ENCODE peak calls at places on chromosome 9, in six cellular contexts. V, I, X, R, P and H are unnamed samples.

GRCh38 chr9:137318976-137319375 is 16.9 kb upstream of the NRARP start:
- DNase-seq in V (no peak), I (no peak), X (no peak), R (no peak), P (no peak), H (no peak)

GRCh38 chr9:121225240-121225639 is 23.6 kb upstream of the RAB14 start:
- DNase-seq in V (no peak), I (no peak), X (no peak), R (no peak), P (no peak), H (no peak)

GRCh38 chr9:132074736-132075135 is 4.9 kb downstream of the MED27 start:
- DNase-seq in V (no peak), I (no peak), X (peak), R (no peak), P (no peak), H (no peak)

GRCh38 chr9:106619211-106619610 is 243.8 kb upstream of the ZNF462 start:
- DNase-seq in V (no peak), I (no peak), X (peak), R (no peak), P (no peak), H (no peak)

GRCh38 chr9:121557581-121558422 is 58.2 kb upstream of the GGTA1 start:
- DNase-seq in V (no peak), I (peak), X (peak), R (peak), P (no peak), H (peak)

GRCh38 chr9:105157178-105157583 is 87.3 kb upstream of the SLC44A1 start:
- DNase-seq in V (peak), I (peak), X (peak), R (peak), P (no peak), H (peak)

GRCh38 chr9:119005162-119005561 is 364.1 kb downstream of the BRINP1 start:
- DNase-seq in V (no peak), I (peak), X (peak), R (no peak), P (no peak), H (peak)

GRCh38 chr9:14362175-14362574 is 48.2 kb upstream of the NFIB start:
- DNase-seq in V (no peak), I (no peak), X (peak), R (no peak), P (no peak), H (no peak)

GRCh38 chr9:18359335-18359734 is 114.6 kb upstream of the ADAMTSL1 start:
- DNase-seq in V (no peak), I (no peak), X (peak), R (no peak), P (no peak), H (no peak)

GRCh38 chr9:34454571-34455065 is 3.8 kb downstream of the FAM219A start:
- DNase-seq in V (peak), I (no peak), X (peak), R (no peak), P (no peak), H (peak)

GRCh38 chr9:133677126-133678010 is 41.2 kb downstream of the DBH start:
- DNase-seq in V (no peak), I (no peak), X (no peak), R (no peak), P (peak), H (no peak)

GRCh38 chr9:112870556-112870955 is 20.1 kb downstream of the SLC46A2 start:
- DNase-seq in V (no peak), I (no peak), X (no peak), R (no peak), P (no peak), H (no peak)

GRCh38 chr9:18396102-18396728 is 77.7 kb upstream of the ADAMTSL1 start:
- DNase-seq in V (no peak), I (no peak), X (no peak), R (peak), P (no peak), H (peak)

GRCh38 chr9:134503301-134504105 is 138.1 kb upstream of the COL5A1 start:
- DNase-seq in V (no peak), I (no peak), X (no peak), R (no peak), P (no peak), H (no peak)

GRCh38 chr9:16092627-16093091 is 539.8 kb downstream of the CCDC171 start:
- DNase-seq in V (no peak), I (no peak), X (no peak), R (no peak), P (no peak), H (no peak)

GRCh38 chr9:35563791-35564197 is 41.3 kb upstream of the TESK1 start:
- DNase-seq in V (no peak), I (peak), X (peak), R (no peak), P (no peak), H (peak)

GRCh38 chr9:111438576-111439235 is 45.5 kb downstream of the ECPAS start:
- DNase-seq in V (no peak), I (no peak), X (peak), R (no peak), P (no peak), H (no peak)

GRCh38 chr9:97900738-97901565 is 21.3 kb downstream of the TRMO start:
- DNase-seq in V (peak), I (peak), X (peak), R (peak), P (no peak), H (peak)

GRCh38 chr9:134655591-134656333 is 14.2 kb downstream of the COL5A1 start:
- DNase-seq in V (no peak), I (peak), X (no peak), R (no peak), P (no peak), H (peak)

GRCh38 chr9:115921301-115921700 is 232.3 kb upstream of the PAPPA start:
- DNase-seq in V (no peak), I (no peak), X (peak), R (no peak), P (no peak), H (no peak)

GRCh38 chr9:126959326-126959725 is 44.7 kb downstream of the RALGPS1 start:
- DNase-seq in V (no peak), I (no peak), X (no peak), R (no peak), P (no peak), H (no peak)